ENCODE peak calls at places on chromosome 2, in nine cellular contexts. Y is thoracic aorta; C is ovary; N is GM12892; J is stimulated activated CD8-positive, alpha-beta memory T cell treated with anti-CD3 and anti-CD28 coated beads, Interleukin-15, amount 100 ng/mL, for 24 hours; O is uterus; G is PC-3; T is AG08395; Q is central memory CD4-positive, alpha-beta T cell. V is an unnamed sample.

GRCh38 chr2:71004857-71005256 is 10.2 kb upstream of the TEX261 start:
- DNase-seq in T (no peak), J (no peak), O (no peak), Y (no peak), C (no peak), Q (no peak), N (no peak), G (no peak), V (no peak)

GRCh38 chr2:100976634-100977391 is 25.3 kb upstream of the RPL31 start:
- DNase-seq in Y (no peak), C (no peak), Q (no peak), T (no peak), G (no peak), J (no peak), N (peak), O (no peak), V (peak)

GRCh38 chr2:31297751-31298150 is 63.8 kb downstream of the EHD3 start:
- DNase-seq in Y (no peak), G (peak), Q (no peak), N (no peak), O (no peak), J (no peak), T (peak), C (no peak), V (peak)

GRCh38 chr2:239397856-239398470 is 2.9 kb downstream of the HDAC4 start:
- DNase-seq in G (no peak), C (no peak), N (no peak), O (no peak), Y (no peak), Q (no peak), T (no peak), J (no peak), V (no peak)

GRCh38 chr2:236498369-236498768 is 71.3 kb upstream of the ACKR3 start:
- DNase-seq in N (no peak), C (no peak), Y (no peak), Q (no peak), G (peak), J (no peak), T (peak), O (no peak), V (no peak)

GRCh38 chr2:206584323-206585116 is 57.8 kb upstream of the FAM237A start:
- DNase-seq in G (peak), C (no peak), Q (no peak), Y (no peak), O (no peak), J (no peak), T (no peak), N (no peak), V (peak)

GRCh38 chr2:168120310-168120709 is 127.1 kb downstream of the STK39 start:
- DNase-seq in J (no peak), N (no peak), Y (no peak), O (no peak), G (peak), T (no peak), Q (no peak), C (no peak), V (no peak)

GRCh38 chr2:18345848-18346247 is 214.6 kb downstream of the RDH14 start:
- DNase-seq in C (no peak), N (no peak), G (peak), T (no peak), J (no peak), Y (no peak), Q (no peak), O (no peak), V (peak)

GRCh38 chr2:121504316-121504715 is 26.4 kb upstream of the RNU4ATAC start:
- DNase-seq in G (no peak), Q (no peak), Y (no peak), J (no peak), O (no peak), C (no peak), N (no peak), T (no peak), V (peak)

GRCh38 chr2:232926448-232927040 is 56.5 kb downstream of the SNORC start:
- DNase-seq in C (no peak), T (no peak), Q (no peak), Y (no peak), J (no peak), O (no peak), N (no peak), G (no peak), V (no peak)

GRCh38 chr2:149767516-149767974 is 180.0 kb upstream of the MMADHC start:
- DNase-seq in O (no peak), C (no peak), G (peak), Y (no peak), T (peak), N (no peak), J (no peak), Q (no peak), V (peak)

GRCh38 chr2:152761171-152761570 is 42.8 kb downstream of the ARL6IP6 start:
- DNase-seq in Q (no peak), J (no peak), Y (no peak), C (no peak), N (no peak), T (no peak), G (no peak), O (no peak), V (no peak)

GRCh38 chr2:96315400-96316071 is 9.6 kb upstream of the ITPRIPL1 start:
- DNase-seq in J (no peak), Q (no peak), N (no peak), Y (no peak), G (peak), O (no peak), T (peak), C (no peak), V (peak)

GRCh38 chr2:174603280-174603679 is 5.7 kb upstream of the WIPF1 start:
- DNase-seq in N (no peak), T (peak), G (peak), J (no peak), Y (no peak), C (no peak), Q (peak), O (peak), V (peak)

GRCh38 chr2:108921096-108922030 is 67.7 kb downstream of the EDAR start:
- DNase-seq in Y (no peak), O (no peak), J (no peak), C (no peak), T (no peak), G (peak), N (no peak), Q (no peak), V (no peak)

GRCh38 chr2:239822146-239822945 is 202.8 kb downstream of the NDUFA10 start:
- DNase-seq in N (no peak), G (no peak), Q (no peak), J (no peak), T (no peak), O (peak), Y (no peak), C (no peak), V (no peak)

GRCh38 chr2:392921-393270 is 105.0 kb upstream of the ALKAL2 start:
- DNase-seq in J (no peak), Y (no peak), T (no peak), Q (no peak), N (no peak), O (no peak), C (no peak), G (no peak), V (no peak)

GRCh38 chr2:241014224-241014623 is 15.8 kb downstream of the SNED1 start:
- DNase-seq in C (no peak), Y (no peak), N (no peak), Q (no peak), T (no peak), J (no peak), O (no peak), G (no peak), V (no peak)

GRCh38 chr2:187529248-187529976 is 24.8 kb downstream of the TFPI start:
- DNase-seq in O (no peak), Y (no peak), N (no peak), C (no peak), Q (no peak), G (no peak), J (no peak), T (no peak), V (no peak)

GRCh38 chr2:188512456-188512855 is 220.8 kb downstream of the GULP1 start:
- DNase-seq in N (no peak), J (no peak), C (no peak), O (no peak), Y (no peak), T (peak), G (peak), Q (no peak), V (peak)

GRCh38 chr2:38806407-38807071 is 28.5 kb downstream of the GEMIN6 start:
- DNase-seq in Y (no peak), C (no peak), G (no peak), O (no peak), J (no peak), N (no peak), T (no peak), Q (no peak), V (no peak)

GRCh38 chr2:121142452-121142851 is 142.6 kb downstream of the TFCP2L1 start:
- DNase-seq in G (no peak), Q (no peak), N (no peak), Y (no peak), T (no peak), J (no peak), O (no peak), C (no peak), V (no peak)

GRCh38 chr2:29420999-29421856 is 306.0 kb downstream of the CLIP4 start:
- DNase-seq in T (no peak), C (no peak), J (no peak), Q (no peak), N (no peak), Y (no peak), O (no peak), G (no peak), V (peak)

GRCh38 chr2:224141304-224141703 is 102.2 kb upstream of the SERPINE2 start:
- DNase-seq in Q (no peak), Y (no peak), J (no peak), T (no peak), O (no peak), C (no peak), G (no peak), N (no peak), V (no peak)

GRCh38 chr2:70089946-70090523 is 2.8 kb downstream of the PCBP1 start:
- DNase-seq in O (no peak), Y (no peak), C (no peak), G (no peak), J (no peak), Q (no peak), N (no peak), T (no peak), V (no peak)

GRCh38 chr2:23662941-23663729 is 263.8 kb downstream of the ATAD2B start:
- DNase-seq in N (no peak), G (no peak), Y (no peak), O (no peak), J (no peak), Q (no peak), C (peak), T (peak), V (no peak)

GRCh38 chr2:189858301-189858700 is 74.1 kb downstream of the PMS1 start:
- DNase-seq in T (no peak), J (no peak), N (no peak), C (no peak), O (no peak), Q (no peak), G (no peak), Y (no peak), V (no peak)

GRCh38 chr2:174342600-174343342 is 8.0 kb downstream of the SP9 start:
- DNase-seq in O (no peak), N (no peak), J (no peak), T (no peak), G (no peak), Y (no peak), Q (no peak), C (no peak), V (no peak)

GRCh38 chr2:232389327-232389726 is 10.8 kb downstream of the ALPP start:
- DNase-seq in O (no peak), G (no peak), Y (no peak), Q (no peak), C (no peak), N (no peak), J (no peak), T (no peak), V (no peak)

GRCh38 chr2:200695178-200695930 is 109.5 kb downstream of the AOX1 start:
- DNase-seq in N (no peak), T (no peak), J (no peak), C (no peak), Y (no peak), O (no peak), G (no peak), Q (no peak), V (no peak)

GRCh38 chr2:160696061-160696452 is 202.4 kb upstream of the RBMS1 start:
- DNase-seq in G (no peak), C (no peak), J (no peak), N (no peak), O (no peak), T (no peak), Q (no peak), Y (no peak), V (no peak)

GRCh38 chr2:70616168-70616694 is 62.6 kb upstream of the TGFA start:
- DNase-seq in O (no peak), J (no peak), C (no peak), G (peak), N (no peak), T (no peak), Y (no peak), Q (no peak), V (peak)

GRCh38 chr2:64681479-64681967 is 27.8 kb upstream of the SERTAD2 start:
- DNase-seq in Q (no peak), C (no peak), N (no peak), J (no peak), T (no peak), Y (no peak), G (no peak), O (no peak), V (no peak)